ENCODE peak calls at places on chromosomes 6 and 20, in four cellular contexts. Z is heart right ventricle, T is foreskin fibroblast, N is PC-3. B is an unnamed sample.

GRCh38 chr6:20718705-20719653 is 184.7 kb downstream of the CDKAL1 start:
- DNase-seq in Z (no peak), T (no peak), N (no peak), B (no peak)

GRCh38 chr6:101080597-101080996 is 199.5 kb upstream of the ASCC3 start:
- DNase-seq in Z (no peak), T (peak; percentile 73), N (peak; percentile 89), B (no peak)

GRCh38 chr20:56606174-56606945 is 22.7 kb upstream of the TFAP2C start:
- DNase-seq in Z (no peak), T (no peak), N (peak; percentile 99), B (no peak)

GRCh38 chr6:27795697-27796494 is 116.3 kb downstream of the OR2B2 start:
- DNase-seq in Z (peak; percentile 73), T (peak; percentile 90), N (peak; percentile 99), B (no peak)

GRCh38 chr20:63508072-63508768 is 9.3 kb upstream of the EEF1A2 start:
- DNase-seq in Z (no peak), T (no peak), N (no peak), B (no peak)

GRCh38 chr6:91705646-91706045 is 1118.8 kb upstream of the MAP3K7 start:
- DNase-seq in Z (no peak), T (no peak), N (peak; percentile 27), B (no peak)

GRCh38 chr20:433300-433975 is 25.3 kb downstream of the RBCK1 start:
- DNase-seq in Z (no peak), T (peak; percentile 39), N (no peak), B (no peak)

GRCh38 chr20:47347661-47348462 is 8.6 kb downstream of the ZMYND8 start:
- DNase-seq in Z (no peak), T (no peak), N (no peak), B (no peak)

GRCh38 chr6:29847871-29848630 is 20.4 kb downstream of the HLA-G start:
- DNase-seq in Z (peak; percentile 67), T (peak; percentile 86), N (peak; percentile 80), B (peak; percentile 88)

GRCh38 chr6:81995548-81996289 is 243.2 kb upstream of the TENT5A start:
- DNase-seq in Z (no peak), T (peak; percentile 69), N (peak; percentile 72), B (no peak)

GRCh38 chr6:125533710-125534397 is 215.6 kb upstream of the HEY2 start:
- DNase-seq in Z (no peak), T (no peak), N (no peak), B (no peak)

GRCh38 chr6:21536280-21536766 is 57.2 kb upstream of the SOX4 start:
- DNase-seq in Z (no peak), T (no peak), N (no peak), B (no peak)

GRCh38 chr6:33781105-33781975 is 7.6 kb downstream of the LEMD2 start:
- DNase-seq in Z (no peak), T (peak; percentile 58), N (peak; percentile 79), B (no peak)

GRCh38 chr6:73639015-73639414 is 14.8 kb downstream of the SLC17A5 start:
- DNase-seq in Z (no peak), T (no peak), N (no peak), B (no peak)

GRCh38 chr20:41110930-41111577 is 26.3 kb upstream of the PLCG1 start:
- DNase-seq in Z (no peak), T (no peak), N (peak; percentile 91), B (no peak)

GRCh38 chr6:67916389-67916788 is 718.7 kb upstream of the ADGRB3 start:
- DNase-seq in Z (no peak), T (peak; percentile 53), N (no peak), B (no peak)

GRCh38 chr20:31738729-31739549 is at the start of gene TPX2:
- DNase-seq in Z (peak; percentile 96), T (peak; percentile 98), N (peak; percentile 98), B (peak; percentile 100)
- TF ChIP-seq CTCF in Z (no peak), T (no peak), N (peak; percentile 26), B (peak; percentile 40)

GRCh38 chr6:53174996-53175395 is 26.4 kb upstream of the GCM1 start:
- DNase-seq in Z (no peak), T (no peak), N (no peak), B (no peak)
- TF ChIP-seq CTCF in Z (no peak), T (no peak), N (no peak), B (no peak)

GRCh38 chr6:127582777-127583462 is 5.9 kb downstream of the C6orf58 start:
- DNase-seq in Z (no peak), T (peak; percentile 88), N (peak; percentile 91), B (no peak)
- TF ChIP-seq CTCF in Z (no peak), T (no peak), N (no peak), B (no peak)

GRCh38 chr20:48933017-48933766 is 11.7 kb downstream of the ARFGEF2 start:
- DNase-seq in Z (no peak), T (no peak), N (no peak), B (peak; percentile 54)
- TF ChIP-seq CTCF in Z (no peak), T (no peak), N (peak; percentile 46), B (no peak)

DNA sequence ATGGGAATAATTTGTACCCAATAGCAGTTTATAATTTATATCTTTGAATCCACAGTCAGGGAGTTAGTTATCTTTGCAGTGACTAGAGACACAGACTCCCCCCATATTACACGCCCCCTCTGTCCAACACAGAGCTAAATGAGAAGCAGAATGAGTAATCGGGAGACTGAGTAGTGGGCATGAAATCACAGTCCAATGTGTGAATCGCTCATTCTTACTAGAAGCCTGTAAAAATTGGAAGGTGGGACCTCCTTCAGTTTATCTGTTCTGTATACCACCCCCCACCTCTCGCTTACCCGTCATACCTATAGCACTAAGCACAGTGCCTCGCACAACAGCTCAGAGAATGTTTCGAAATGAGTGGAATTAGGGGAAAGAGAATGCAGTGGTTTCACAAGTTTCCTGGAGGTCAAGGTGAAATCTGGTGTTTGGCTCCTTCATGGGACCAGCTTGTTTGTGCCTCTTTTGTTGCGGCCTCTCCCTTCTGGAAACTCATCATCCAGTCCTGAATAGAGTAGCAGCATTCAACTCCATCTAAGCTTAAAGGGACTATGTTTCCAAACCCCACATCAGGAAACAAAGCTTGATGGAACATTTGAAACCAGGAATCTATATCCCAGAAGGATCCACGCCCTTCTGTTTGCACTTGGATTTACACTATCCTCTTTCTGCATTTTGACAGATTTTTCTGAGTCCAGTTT is 59.3 kb upstream of the PIM1 start:
- DNase-seq in Z (no peak), T (peak; percentile 57), N (no peak), B (no peak)
- TF ChIP-seq CTCF in Z (no peak), T (no peak), N (no peak), B (no peak)

GRCh38 chr6:52560462-52560861 is 16.4 kb downstream of the TRAM2 start:
- DNase-seq in Z (no peak), T (peak; percentile 53), N (no peak), B (no peak)
- TF ChIP-seq CTCF in Z (no peak), T (no peak), N (no peak), B (no peak)

GRCh38 chr6:35413911-35414310 is 38.2 kb upstream of the FANCE start:
- DNase-seq in Z (no peak), T (no peak), N (no peak), B (no peak)

GRCh38 chr6:35417979-35418661 is 34.0 kb upstream of the FANCE start:
- DNase-seq in Z (no peak), T (peak; percentile 50), N (no peak), B (no peak)

GRCh38 chr6:35419961-35420360 is 32.2 kb upstream of the FANCE start:
- DNase-seq in Z (no peak), T (no peak), N (no peak), B (no peak)

GRCh38 chr6:35415065-35415880 is 36.9 kb upstream of the FANCE start:
- DNase-seq in Z (peak; percentile 78), T (peak; percentile 91), N (peak; percentile 99), B (peak; percentile 60)

GRCh38 chr6:35419431-35419830 is 32.7 kb upstream of the FANCE start:
- DNase-seq in Z (no peak), T (peak; percentile 75), N (peak; percentile 31), B (no peak)
- TF ChIP-seq CTCF in Z (no peak), T (peak; percentile 44), N (no peak), B (no peak)

GRCh38 chr6:108622601-108623335 is 62.1 kb downstream of the FOXO3 start:
- DNase-seq in Z (peak; percentile 41), T (peak; percentile 94), N (no peak), B (no peak)
- TF ChIP-seq CTCF in Z (no peak), T (peak; percentile 10), N (no peak), B (no peak)